ENCODE peak calls at places on chromosomes 2 and 18, in six cellular contexts. P, N, H, A, M and T are unnamed samples.
A peak's percentile ranks its signal among the peaks of the same experiment; 100 is the strongest.

GRCh38 chr2:235513984-235514626 is 20.3 kb downstream of the AGAP1 start:
- DNase-seq in M (no peak), H (no peak), N (no peak), P (no peak), A (no peak), T (peak; percentile 46)

GRCh38 chr2:232493701-232494426 is 6.2 kb upstream of the ECEL1 start:
- DNase-seq in H (no peak), M (no peak), A (no peak), N (no peak), P (no peak), T (no peak)

GRCh38 chr2:20264629-20265028 is 39.7 kb upstream of the SDC1 start:
- DNase-seq in A (no peak), H (no peak), N (no peak), P (no peak), M (no peak), T (no peak)

GRCh38 chr2:172168917-172169346 is 66.2 kb upstream of the DLX2 start:
- DNase-seq in A (peak; percentile 50), P (peak; percentile 36), H (no peak), M (peak; percentile 23), N (no peak), T (no peak)

GRCh38 chr18:6566338-6566911 is 151.7 kb upstream of the L3MBTL4 start:
- DNase-seq in M (peak; percentile 21), A (no peak), N (no peak), H (no peak), P (no peak), T (no peak)

GRCh38 chr2:203893386-203893785 is 25.8 kb downstream of the CTLA4 start:
- DNase-seq in P (no peak), A (peak; percentile 37), M (no peak), H (no peak), N (no peak), T (no peak)

GRCh38 chr2:3301001-3301400 is 76.6 kb downstream of the EIPR1 start:
- DNase-seq in P (no peak), N (no peak), H (no peak), A (no peak), M (no peak), T (no peak)

GRCh38 chr2:196214156-196214555 is 42.8 kb upstream of the STK17B start:
- DNase-seq in M (no peak), H (no peak), N (no peak), A (no peak), P (no peak), T (no peak)

GRCh38 chr2:220569380-220569779 is 942.0 kb downstream of the SLC4A3 start:
- DNase-seq in N (no peak), M (peak; percentile 76), A (no peak), P (no peak), H (peak; percentile 67), T (no peak)

GRCh38 chr18:47149457-47150028 is 757 bp downstream of the HDHD2 start:
- DNase-seq in A (peak; percentile 24), M (no peak), N (no peak), P (peak; percentile 6), H (no peak), T (no peak)

GRCh38 chr2:164917296-164917903 is 37.9 kb downstream of the SLC38A11 start:
- DNase-seq in M (peak; percentile 61), P (no peak), H (no peak), N (peak; percentile 40), A (no peak), T (no peak)

GRCh38 chr2:203533696-203534471 is 1.2 kb downstream of the RAPH1 start:
- DNase-seq in M (peak; percentile 66), H (no peak), A (peak; percentile 56), N (no peak), P (peak; percentile 47), T (no peak)

GRCh38 chr2:42897386-42897785 is 105.0 kb upstream of the HAAO start:
- DNase-seq in P (no peak), H (no peak), N (no peak), A (no peak), M (no peak), T (no peak)

GRCh38 chr2:72214429-72215143 is 66.9 kb upstream of the CYP26B1 start:
- DNase-seq in M (peak; percentile 80), P (peak; percentile 36), A (peak; percentile 54), H (no peak), N (no peak), T (no peak)

GRCh38 chr2:69535739-69536374 is 98.6 kb upstream of the NFU1 start:
- DNase-seq in N (no peak), A (no peak), P (no peak), H (no peak), M (no peak), T (no peak)

GRCh38 chr2:20582600-20583221 is 68.2 kb downstream of the HS1BP3 start:
- DNase-seq in H (no peak), N (no peak), A (no peak), M (no peak), P (no peak), T (no peak)

GRCh38 chr2:102250278-102250821 is 61.0 kb upstream of the IL1RL1 start:
- DNase-seq in M (no peak), N (no peak), H (no peak), P (no peak), A (no peak), T (no peak)